ENCODE peak calls at places on chromosomes 11 and 22, in four cellular contexts. One of them, this sample, is unnamed.

GRCh38 chr11:8822476-8822875 is 88.5 kb upstream of the AKIP1 start:
- DNase-seq in SK-N-SH: no peak
- DNase-seq in HCT116: no peak
- DNase-seq in stomach: no peak
- DNase-seq in this sample: no peak

GRCh38 chr11:83865636-83866461 is 579.7 kb upstream of the CCDC90B start:
- DNase-seq in stomach: no peak
- DNase-seq in SK-N-SH: no peak
- DNase-seq in HCT116: no peak
- DNase-seq in this sample: no peak

GRCh38 chr22:48310740-48311139 is 1516.9 kb downstream of the BRD1 start:
- DNase-seq in HCT116: no peak
- DNase-seq in stomach: no peak
- DNase-seq in SK-N-SH: no peak
- DNase-seq in this sample: no peak

GRCh38 chr11:47917643-47918369 is 62.6 kb upstream of the PTPRJ start:
- DNase-seq in stomach: peak; percentile 52
- DNase-seq in SK-N-SH: peak; percentile 67
- DNase-seq in HCT116: peak; percentile 85
- DNase-seq in this sample: no peak

GRCh38 chr11:112300094-112300786 is 39.6 kb upstream of the PLET1 start:
- DNase-seq in stomach: no peak
- DNase-seq in HCT116: no peak
- DNase-seq in SK-N-SH: no peak
- DNase-seq in this sample: no peak

GRCh38 chr11:123351375-123351774 is 78.7 kb upstream of the GRAMD1B start:
- DNase-seq in stomach: no peak
- DNase-seq in SK-N-SH: peak; percentile 55
- DNase-seq in HCT116: no peak
- DNase-seq in this sample: no peak

GRCh38 chr11:114774599-114775365 is 96.5 kb downstream of the NXPE2 start:
- DNase-seq in stomach: peak; percentile 40
- DNase-seq in HCT116: peak; percentile 0
- DNase-seq in SK-N-SH: peak; percentile 75
- DNase-seq in this sample: no peak

GRCh38 chr22:23745780-23746179 is 5.1 kb downstream of the ZNF70 start:
- DNase-seq in SK-N-SH: no peak
- DNase-seq in stomach: peak; percentile 63
- DNase-seq in HCT116: no peak
- DNase-seq in this sample: no peak

GRCh38 chr22:29992341-29993275 is 87.7 kb upstream of the HORMAD2 start:
- DNase-seq in HCT116: no peak
- DNase-seq in stomach: no peak
- DNase-seq in SK-N-SH: no peak
- DNase-seq in this sample: no peak

GRCh38 chr11:10042699-10043098 is 251.3 kb downstream of the SBF2 start:
- DNase-seq in HCT116: no peak
- DNase-seq in stomach: no peak
- DNase-seq in SK-N-SH: no peak
- DNase-seq in this sample: no peak

GRCh38 chr11:12155696-12156095 is 45.3 kb downstream of the MICAL2 start:
- DNase-seq in HCT116: no peak
- DNase-seq in stomach: no peak
- DNase-seq in SK-N-SH: no peak
- DNase-seq in this sample: no peak

GRCh38 chr11:78465169-78465942 is 47.7 kb upstream of the GAB2 start:
- DNase-seq in HCT116: no peak
- DNase-seq in SK-N-SH: no peak
- DNase-seq in stomach: no peak
- DNase-seq in this sample: peak; percentile 47

GRCh38 chr22:24707477-24707816 is 67.1 kb downstream of the PIWIL3 start:
- DNase-seq in stomach: no peak
- DNase-seq in HCT116: peak; percentile 6
- DNase-seq in SK-N-SH: no peak
- DNase-seq in this sample: no peak

GRCh38 chr11:10778217-10778970 is 27.3 kb downstream of the CTR9 start:
- DNase-seq in SK-N-SH: peak; percentile 78
- DNase-seq in HCT116: no peak
- DNase-seq in stomach: no peak
- DNase-seq in this sample: no peak

GRCh38 chr22:35430897-35431322 is 31.0 kb downstream of the MCM5 start:
- DNase-seq in HCT116: peak; percentile 32
- DNase-seq in SK-N-SH: peak; percentile 95
- DNase-seq in stomach: peak; percentile 92
- DNase-seq in this sample: peak; percentile 67

GRCh38 chr11:128470081-128470480 is 117.3 kb downstream of the ETS1 start:
- DNase-seq in stomach: no peak
- DNase-seq in SK-N-SH: no peak
- DNase-seq in HCT116: no peak
- DNase-seq in this sample: no peak

GRCh38 chr11:134725939-134726639 is 314.0 kb upstream of the B3GAT1 start:
- DNase-seq in stomach: peak; percentile 48
- DNase-seq in HCT116: peak; percentile 35
- DNase-seq in SK-N-SH: peak; percentile 42
- DNase-seq in this sample: no peak

GRCh38 chr22:44887941-44888366 is 121.9 kb downstream of the PHF21B start:
- DNase-seq in HCT116: no peak
- DNase-seq in stomach: no peak
- DNase-seq in SK-N-SH: peak; percentile 54
- DNase-seq in this sample: no peak

GRCh38 chr11:72235351-72236057 is 8.5 kb downstream of the PHOX2A start:
- DNase-seq in SK-N-SH: peak; percentile 66
- DNase-seq in stomach: no peak
- DNase-seq in HCT116: no peak
- DNase-seq in this sample: no peak

GRCh38 chr22:37431366-37431765 is 4.1 kb upstream of the ELFN2 start:
- DNase-seq in stomach: no peak
- DNase-seq in HCT116: peak; percentile 34
- DNase-seq in SK-N-SH: no peak
- DNase-seq in this sample: no peak

GRCh38 chr22:49179886-49180682 is 647.6 kb downstream of the BRD1 start:
- DNase-seq in SK-N-SH: no peak
- DNase-seq in HCT116: no peak
- DNase-seq in stomach: no peak
- DNase-seq in this sample: no peak

GRCh38 chr11:119373059-119373875 is 8.2 kb downstream of the USP2 start:
- DNase-seq in SK-N-SH: no peak
- DNase-seq in HCT116: no peak
- DNase-seq in stomach: no peak
- DNase-seq in this sample: no peak

GRCh38 chr22:38696606-38697005 is 4.1 kb downstream of the JOSD1 start:
- DNase-seq in SK-N-SH: no peak
- DNase-seq in stomach: no peak
- DNase-seq in HCT116: peak; percentile 68
- DNase-seq in this sample: no peak

GRCh38 chr11:83069441-83070043 is 2.2 kb downstream of the RAB30 start:
- DNase-seq in stomach: no peak
- DNase-seq in SK-N-SH: no peak
- DNase-seq in HCT116: no peak
- DNase-seq in this sample: no peak

GRCh38 chr11:3121416-3121815 is 43.7 kb downstream of the OSBPL5 start:
- DNase-seq in HCT116: no peak
- DNase-seq in SK-N-SH: no peak
- DNase-seq in stomach: peak; percentile 20
- DNase-seq in this sample: no peak
- TF ChIP-seq POLR2AphosphoS5 in HCT116: no peak
- TF ChIP-seq POLR2AphosphoS5 in SK-N-SH: no peak
- TF ChIP-seq POLR2AphosphoS5 in stomach: no peak
- TF ChIP-seq POLR2AphosphoS5 in this sample: no peak

DNA sequence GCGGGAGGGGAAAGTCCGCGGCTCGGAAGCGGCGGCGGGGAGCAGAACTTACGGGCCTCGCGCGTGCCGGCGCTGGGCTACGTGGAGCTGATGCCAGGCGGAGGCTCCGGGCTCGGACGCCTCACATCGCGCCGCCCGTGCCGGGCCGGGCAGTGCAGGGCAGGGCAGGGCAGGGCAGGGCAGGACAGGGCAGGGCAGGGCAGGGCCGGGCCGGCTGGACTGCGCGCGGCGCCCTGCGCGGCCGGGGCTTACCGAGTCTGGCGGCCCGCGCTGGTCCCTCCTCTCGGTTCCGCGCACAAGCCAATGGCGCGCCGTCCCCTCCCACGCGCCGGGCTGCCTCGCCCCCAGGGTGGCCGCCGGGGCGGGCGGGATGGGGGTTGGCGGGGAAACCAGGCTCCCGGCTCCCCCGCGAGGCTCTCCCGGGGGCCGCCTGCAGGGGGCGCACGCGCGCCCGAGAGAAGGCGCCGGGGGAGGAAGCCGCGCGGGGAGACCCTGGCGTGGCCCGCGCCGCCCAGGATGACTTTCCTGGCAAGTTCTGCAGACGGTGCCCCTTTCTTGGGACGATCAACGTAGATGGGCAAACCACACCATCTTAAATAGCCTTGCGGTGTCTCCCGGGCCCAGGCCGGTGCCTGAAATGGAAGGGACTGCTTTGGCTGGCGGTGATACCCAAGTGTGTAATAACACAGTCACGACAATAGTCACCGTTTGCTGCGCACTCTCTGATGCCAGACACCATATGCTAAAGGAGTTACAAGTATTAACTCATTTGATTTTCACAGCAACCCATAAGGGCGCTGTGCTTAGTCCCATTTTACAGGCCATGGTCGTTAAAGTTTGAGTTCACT is at the start of gene TP53I11:
- DNase-seq in HCT116: peak; percentile 48
- DNase-seq in stomach: peak; percentile 83
- DNase-seq in SK-N-SH: peak; percentile 94
- DNase-seq in this sample: peak; percentile 42
- TF ChIP-seq POLR2AphosphoS5 in HCT116: peak; percentile 69
- TF ChIP-seq POLR2AphosphoS5 in stomach: peak; percentile 58
- TF ChIP-seq POLR2AphosphoS5 in SK-N-SH: no peak
- TF ChIP-seq POLR2AphosphoS5 in this sample: no peak

DNA sequence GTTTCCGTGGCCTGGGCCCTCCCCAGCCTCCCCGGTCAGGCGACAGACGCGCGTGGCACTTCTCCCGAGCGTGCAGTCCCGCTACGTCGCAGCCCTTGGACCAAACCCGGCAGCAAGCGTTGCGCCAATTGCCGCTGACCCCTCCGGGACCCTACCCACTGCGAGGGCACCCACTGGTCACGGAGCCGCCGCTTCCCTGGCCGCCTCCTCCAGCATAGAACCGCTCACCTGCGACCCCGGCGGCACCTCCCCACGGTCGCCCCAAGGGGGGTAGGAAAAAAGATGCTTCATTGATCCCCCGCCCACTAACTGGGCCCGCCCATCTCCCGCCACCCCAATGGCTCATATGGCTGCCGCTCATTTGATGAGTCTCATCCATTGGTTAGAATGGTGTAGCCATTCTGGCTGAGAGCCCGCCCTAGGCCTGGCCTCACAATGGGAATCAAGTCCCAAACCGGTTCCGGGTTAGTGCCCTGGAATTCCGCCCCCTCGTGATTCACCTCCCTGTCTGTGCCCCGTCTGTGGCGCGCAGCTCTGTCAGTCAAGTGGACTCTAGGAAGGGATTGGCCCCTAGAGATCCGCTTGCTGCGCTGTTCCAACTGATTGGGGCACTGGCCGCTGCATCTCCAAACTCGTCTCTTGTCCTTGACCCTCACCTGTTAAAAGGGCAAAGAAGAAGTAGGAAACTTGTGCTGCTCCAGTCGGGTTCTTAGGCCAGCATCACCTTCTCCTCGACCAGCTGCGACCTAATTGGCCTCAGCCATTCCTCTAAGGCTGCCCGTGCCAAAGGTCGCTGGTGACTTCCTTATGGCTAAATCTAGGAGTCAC is at the start of gene MSANTD4:
- DNase-seq in HCT116: peak; percentile 98
- DNase-seq in stomach: peak; percentile 99
- DNase-seq in SK-N-SH: peak; percentile 94
- DNase-seq in this sample: peak; percentile 70
- TF ChIP-seq POLR2AphosphoS5 in HCT116: peak; percentile 60
- TF ChIP-seq POLR2AphosphoS5 in stomach: peak; percentile 75
- TF ChIP-seq POLR2AphosphoS5 in SK-N-SH: no peak
- TF ChIP-seq POLR2AphosphoS5 in this sample: peak; percentile 60

GRCh38 chr11:65357856-65358356 is 3.4 kb downstream of the TIGD3 start:
- DNase-seq in SK-N-SH: no peak
- DNase-seq in stomach: no peak
- DNase-seq in HCT116: no peak
- DNase-seq in this sample: no peak
- TF ChIP-seq POLR2AphosphoS5 in SK-N-SH: no peak
- TF ChIP-seq POLR2AphosphoS5 in stomach: no peak
- TF ChIP-seq POLR2AphosphoS5 in HCT116: no peak
- TF ChIP-seq POLR2AphosphoS5 in this sample: no peak

GRCh38 chr11:61140416-61140815 is 20.8 kb downstream of the VPS37C start:
- DNase-seq in stomach: peak; percentile 55
- DNase-seq in HCT116: no peak
- DNase-seq in SK-N-SH: no peak
- DNase-seq in this sample: no peak
- TF ChIP-seq POLR2AphosphoS5 in stomach: no peak
- TF ChIP-seq POLR2AphosphoS5 in HCT116: no peak
- TF ChIP-seq POLR2AphosphoS5 in SK-N-SH: no peak
- TF ChIP-seq POLR2AphosphoS5 in this sample: no peak

DNA sequence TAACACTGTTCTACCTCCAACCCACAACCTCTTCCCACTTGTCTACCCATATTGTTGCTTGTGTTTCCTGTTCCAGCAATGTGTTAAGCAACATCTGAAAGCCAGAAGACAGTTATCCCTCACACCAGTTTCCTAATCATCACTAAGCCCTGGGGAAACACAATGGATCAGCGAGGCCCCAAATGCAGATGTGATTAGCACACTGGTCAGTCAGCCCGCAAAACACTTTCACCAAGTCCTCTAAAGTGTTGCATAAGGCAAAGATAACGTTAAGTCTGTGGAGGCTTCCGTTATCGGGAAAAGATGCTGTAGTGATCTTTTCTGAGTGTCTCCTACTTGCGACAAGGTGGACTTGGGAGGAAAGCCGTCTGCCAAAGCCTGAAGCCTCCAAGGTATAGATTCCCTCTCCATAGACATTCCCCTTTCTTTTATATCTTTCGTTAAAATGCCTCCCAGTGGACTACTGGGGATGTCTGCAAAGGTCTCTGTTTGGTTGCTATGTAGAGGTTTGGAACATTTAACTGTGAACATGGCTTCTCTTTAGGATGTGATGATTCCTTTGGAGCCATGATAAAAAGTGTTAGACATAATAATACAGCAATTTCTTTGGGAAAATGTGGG is at the start of gene MS4A3:
- DNase-seq in HCT116: no peak
- DNase-seq in SK-N-SH: no peak
- DNase-seq in stomach: no peak
- DNase-seq in this sample: no peak
- TF ChIP-seq POLR2AphosphoS5 in HCT116: no peak
- TF ChIP-seq POLR2AphosphoS5 in SK-N-SH: no peak
- TF ChIP-seq POLR2AphosphoS5 in stomach: no peak
- TF ChIP-seq POLR2AphosphoS5 in this sample: no peak

GRCh38 chr11:126162286-126163030 is 49.0 kb downstream of the RPUSD4 start:
- DNase-seq in SK-N-SH: no peak
- DNase-seq in stomach: no peak
- DNase-seq in HCT116: no peak
- DNase-seq in this sample: no peak

GRCh38 chr11:126158054-126158791 is 53.2 kb downstream of the RPUSD4 start:
- DNase-seq in HCT116: no peak
- DNase-seq in stomach: no peak
- DNase-seq in SK-N-SH: no peak
- DNase-seq in this sample: no peak

GRCh38 chr11:126159719-126160344 is 51.6 kb downstream of the RPUSD4 start:
- DNase-seq in HCT116: no peak
- DNase-seq in SK-N-SH: no peak
- DNase-seq in stomach: no peak
- DNase-seq in this sample: no peak

GRCh38 chr11:126161146-126161458 is 50.3 kb downstream of the RPUSD4 start:
- DNase-seq in HCT116: no peak
- DNase-seq in SK-N-SH: peak; percentile 52
- DNase-seq in stomach: no peak
- DNase-seq in this sample: no peak

GRCh38 chr11:126160345-126161145 is 50.9 kb downstream of the RPUSD4 start:
- DNase-seq in SK-N-SH: peak; percentile 69
- DNase-seq in stomach: no peak
- DNase-seq in HCT116: no peak
- DNase-seq in this sample: no peak
- TF ChIP-seq POLR2AphosphoS5 in SK-N-SH: no peak
- TF ChIP-seq POLR2AphosphoS5 in stomach: no peak
- TF ChIP-seq POLR2AphosphoS5 in HCT116: no peak
- TF ChIP-seq POLR2AphosphoS5 in this sample: no peak

This sample was measured in GM12892.